ENCODE peak calls at places on chromosomes 3 and 15, in four cellular contexts. N is K562, P is SK-N-SH, Y is HepG2. K is an unnamed sample.

GRCh38 chr15:50075292-50075691 is 43.7 kb downstream of the ATP8B4 start:
- DNase-seq in Y (no peak), N (no peak), P (no peak), K (no peak)

GRCh38 chr3:188779537-188779936 is 392.2 kb upstream of the TPRG1 start:
- DNase-seq in Y (no peak), N (no peak), P (no peak), K (no peak)

GRCh38 chr3:174153875-174154274 is 705.3 kb upstream of the NAALADL2 start:
- DNase-seq in N (no peak), Y (no peak), P (no peak), K (no peak)

GRCh38 chr3:101813817-101814440 is 34.9 kb downstream of the NXPE3 start:
- DNase-seq in Y (peak; percentile 22), P (peak; percentile 38), N (no peak), K (peak; percentile 7)

GRCh38 chr3:11014253-11014652 is 21.7 kb downstream of the SLC6A1 start:
- DNase-seq in N (peak; percentile 62), Y (no peak), P (no peak), K (no peak)

GRCh38 chr3:150871192-150871591 is 34.0 kb downstream of the MINDY4B start:
- DNase-seq in Y (no peak), P (no peak), N (no peak), K (no peak)

GRCh38 chr15:41334293-41335120 is 1.8 kb downstream of the NUSAP1 start:
- DNase-seq in N (peak; percentile 40), P (no peak), Y (no peak), K (no peak)

GRCh38 chr15:39591896-39592315 is 11.0 kb downstream of the THBS1 start:
- DNase-seq in N (no peak), Y (no peak), P (no peak), K (no peak)

GRCh38 chr3:61264281-61264680 is 13.0 kb upstream of the FHIT start:
- DNase-seq in P (no peak), Y (no peak), N (no peak), K (no peak)

GRCh38 chr3:72728329-72728889 is 119.8 kb downstream of the SHQ1 start:
- DNase-seq in Y (peak; percentile 45), N (no peak), P (no peak), K (no peak)

GRCh38 chr3:123066896-123067688 is at the start of gene PDIA5:
- DNase-seq in N (peak; percentile 90), P (peak; percentile 96), Y (peak; percentile 84), K (peak; percentile 77)

GRCh38 chr3:25448750-25449684 is 21.0 kb downstream of the RARB start:
- DNase-seq in Y (peak; percentile 20), P (peak; percentile 64), N (no peak), K (no peak)

GRCh38 chr15:69719527-69719926 is 266.9 kb downstream of the RPLP1 start:
- DNase-seq in Y (no peak), P (no peak), N (no peak), K (no peak)

GRCh38 chr3:104907507-104907906 is 459.2 kb upstream of the ALCAM start:
- DNase-seq in Y (no peak), P (no peak), N (no peak), K (no peak)

GRCh38 chr3:186057594-186057993 is 51.3 kb downstream of the ETV5 start:
- DNase-seq in P (no peak), Y (no peak), N (peak; percentile 13), K (no peak)

GRCh38 chr3:183824761-183825379 is 507 bp downstream of the MAP6D1 start:
- DNase-seq in N (no peak), Y (no peak), P (peak; percentile 79), K (no peak)

GRCh38 chr3:133376805-133377204 is 23.1 kb upstream of the BFSP2 start:
- DNase-seq in Y (no peak), P (no peak), N (no peak), K (no peak)

GRCh38 chr3:73284432-73284831 is 223.0 kb downstream of the EBLN2 start:
- DNase-seq in P (no peak), N (no peak), Y (no peak), K (no peak)

GRCh38 chr3:172099495-172099808 is 60.1 kb downstream of the FNDC3B start:
- DNase-seq in N (no peak), Y (no peak), P (no peak), K (no peak)

GRCh38 chr3:38655708-38656300 is 6.3 kb upstream of the SCN5A start:
- DNase-seq in P (peak; percentile 67), N (peak; percentile 46), Y (peak; percentile 52), K (peak; percentile 50)

GRCh38 chr3:132641837-132642538 is 17.6 kb downstream of the ACAD11 start:
- DNase-seq in Y (peak; percentile 45), N (peak; percentile 41), P (peak; percentile 70), K (peak; percentile 22)

GRCh38 chr15:29670266-29670665 is 152.0 kb downstream of the TJP1 start:
- DNase-seq in Y (no peak), P (no peak), N (no peak), K (no peak)

GRCh38 chr3:149180057-149180573 is 41.5 kb downstream of the CP start:
- DNase-seq in N (peak; percentile 81), P (no peak), Y (peak; percentile 17), K (peak; percentile 75)

GRCh38 chr15:25673351-25673750 is 189.8 kb downstream of the ATP10A start:
- DNase-seq in Y (no peak), N (no peak), P (no peak), K (no peak)

GRCh38 chr3:72011495-72011894 is 226.5 kb upstream of the PROK2 start:
- DNase-seq in P (no peak), Y (no peak), N (no peak), K (no peak)

GRCh38 chr15:39177561-39177960 is 403.3 kb upstream of the THBS1 start:
- DNase-seq in P (no peak), N (no peak), Y (no peak), K (no peak)

GRCh38 chr3:62527484-62527883 is 154.1 kb upstream of the FEZF2 start:
- DNase-seq in Y (no peak), P (no peak), N (no peak), K (no peak)

GRCh38 chr3:126354776-126355175 is 2.4 kb downstream of the KLF15 start:
- DNase-seq in N (no peak), Y (no peak), P (no peak), K (no peak)

GRCh38 chr3:98325055-98325454 is 28.6 kb upstream of the OR5K4 start:
- DNase-seq in Y (no peak), N (no peak), P (no peak), K (no peak)

GRCh38 chr3:11213810-11214450 is 58.3 kb upstream of the ATG7 start:
- DNase-seq in P (no peak), Y (no peak), N (no peak), K (no peak)

GRCh38 chr3:13547591-13548371 is 1.1 kb upstream of the FBLN2 start:
- DNase-seq in Y (no peak), N (no peak), P (no peak), K (no peak)

GRCh38 chr3:13549513-13550256 is 760 bp downstream of the FBLN2 start:
- DNase-seq in Y (no peak), P (peak; percentile 51), N (no peak), K (no peak)

GRCh38 chr3:13550257-13550693 is 1.4 kb downstream of the FBLN2 start:
- DNase-seq in Y (no peak), P (no peak), N (no peak), K (no peak)

GRCh38 chr3:13550791-13551360 is 2.0 kb downstream of the FBLN2 start:
- DNase-seq in Y (no peak), N (no peak), P (no peak), K (no peak)

GRCh38 chr3:13548696-13549512 is at the start of gene FBLN2:
- DNase-seq in P (peak; percentile 99), N (peak; percentile 93), Y (no peak), K (no peak)
- TF ChIP-seq ELF1 in P (no peak), N (no peak), Y (no peak), K (no peak)

DNA sequence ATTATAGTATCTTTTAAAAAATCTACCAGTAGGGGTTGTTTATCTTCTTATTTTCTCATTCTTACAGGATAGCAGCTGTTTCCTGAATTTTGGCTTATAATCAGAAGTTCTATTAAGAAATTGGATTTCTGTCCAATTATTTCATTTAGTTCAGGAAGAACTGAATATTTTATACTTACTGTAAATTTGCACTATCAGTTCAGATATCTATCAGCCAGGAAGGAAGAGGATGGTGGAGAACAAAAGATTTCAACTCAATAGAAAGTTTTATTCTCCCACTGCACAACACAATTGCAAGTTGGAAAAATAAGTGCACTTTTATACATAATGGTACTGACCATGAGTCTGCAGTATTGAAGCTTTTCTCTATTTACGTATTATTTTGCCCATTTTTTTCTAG is 400.9 kb downstream of the PLOD2 start:
- DNase-seq in P (no peak), N (no peak), Y (no peak), K (no peak)
- TF ChIP-seq ELF1 in P (no peak), N (no peak), Y (no peak), K (no peak)

DNA sequence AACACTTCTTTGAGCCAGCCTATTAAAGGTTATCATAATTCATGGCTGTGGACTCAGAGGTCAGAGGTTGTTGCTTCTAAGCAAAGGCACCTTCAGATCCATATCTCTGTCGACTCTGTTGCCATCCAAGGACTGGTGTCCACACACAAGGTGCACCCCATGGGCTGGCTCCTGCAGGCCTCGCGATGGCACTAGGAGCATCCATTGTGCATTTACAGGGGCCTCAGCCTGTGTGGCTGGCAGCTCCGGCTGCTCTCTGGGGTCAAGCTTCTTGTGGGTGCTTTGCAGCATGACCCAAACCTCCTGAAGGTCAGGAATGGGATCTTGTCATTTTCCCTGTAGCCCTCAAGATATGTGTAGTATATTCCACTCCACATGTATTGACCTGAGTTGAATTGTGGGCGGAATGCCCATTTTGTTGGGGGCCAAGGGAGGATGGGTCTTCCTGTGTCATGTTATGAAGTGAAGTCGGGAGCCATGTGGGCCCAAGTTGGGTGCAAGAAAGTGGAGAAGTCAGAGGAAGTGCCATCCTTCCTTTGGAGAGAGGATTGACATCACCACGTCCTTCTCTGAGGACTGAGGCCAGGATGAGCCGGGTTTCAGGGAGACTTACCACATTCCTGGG is 43.9 kb downstream of the CHDH start:
- DNase-seq in N (no peak), Y (no peak), P (no peak), K (no peak)
- TF ChIP-seq ELF1 in N (no peak), Y (no peak), P (no peak), K (no peak)

DNA sequence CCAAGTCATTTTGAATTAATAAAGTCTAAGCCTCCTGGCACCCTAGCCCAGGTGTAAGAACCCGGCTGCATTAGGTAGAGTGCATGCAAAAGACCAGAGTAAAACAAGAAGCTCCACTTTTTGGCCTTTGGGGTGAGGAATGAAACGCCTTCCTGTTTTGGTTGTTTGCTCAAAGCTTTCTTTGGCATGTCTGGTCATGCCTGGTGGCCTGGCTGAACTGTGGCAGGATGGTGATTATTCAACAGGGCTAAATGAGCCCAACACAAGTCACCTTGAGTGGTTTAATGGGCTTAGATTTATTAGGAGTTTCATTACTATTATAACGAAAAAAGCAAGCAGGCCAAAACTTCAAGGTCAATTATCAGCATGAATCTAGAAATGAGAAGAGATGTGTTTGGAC is 40.9 kb upstream of the LDHAL6B start:
- DNase-seq in Y (no peak), N (no peak), P (no peak), K (no peak)
- TF ChIP-seq ELF1 in Y (no peak), N (no peak), P (no peak), K (no peak)